ENCODE peak calls at places on chromosomes 1 and 21, in five cellular contexts. E is AG10803, K is choroid plexus epithelial cell, X is colonic mucosa, O is GM13976. V is an unnamed sample.

GRCh38 chr1:151196292-151196800 is 2.0 kb upstream of the PIP5K1A start:
- DNase-seq in E (peak), K (peak), X (peak), O (peak), V (peak)

GRCh38 chr1:50603274-50604271 is 180.3 kb upstream of the DMRTA2 start:
- DNase-seq in K (peak), O (no peak), X (no peak), E (peak), V (peak)

GRCh38 chr1:8818325-8818775 is 910 bp upstream of the RERE start:
- DNase-seq in E (peak), K (peak), X (peak), O (no peak), V (peak)

GRCh38 chr21:45578811-45579381 is 36.7 kb upstream of the SLC19A1 start:
- DNase-seq in O (no peak), E (no peak), X (peak), K (no peak), V (no peak)

GRCh38 chr1:180515364-180515763 is 13.0 kb upstream of the ACBD6 start:
- DNase-seq in K (no peak), X (no peak), O (no peak), E (no peak), V (no peak)

GRCh38 chr1:230545181-230545580 is 97.1 kb upstream of the COG2 start:
- DNase-seq in X (no peak), E (no peak), O (no peak), K (no peak), V (no peak)

GRCh38 chr1:82392513-82392912 is 591.8 kb downstream of the ADGRL2 start:
- DNase-seq in O (no peak), E (no peak), X (no peak), K (peak), V (peak)

GRCh38 chr1:38741341-38741740 is 118.2 kb downstream of the RRAGC start:
- DNase-seq in X (no peak), O (no peak), E (peak), K (peak), V (no peak)

GRCh38 chr1:47837866-47838561 is 159.2 kb downstream of the TRABD2B start:
- DNase-seq in K (no peak), O (no peak), X (peak), E (no peak), V (no peak)

GRCh38 chr1:2451744-2452582 is 24.1 kb upstream of the PLCH2 start:
- DNase-seq in K (peak), X (no peak), O (no peak), E (peak), V (peak)

DNA sequence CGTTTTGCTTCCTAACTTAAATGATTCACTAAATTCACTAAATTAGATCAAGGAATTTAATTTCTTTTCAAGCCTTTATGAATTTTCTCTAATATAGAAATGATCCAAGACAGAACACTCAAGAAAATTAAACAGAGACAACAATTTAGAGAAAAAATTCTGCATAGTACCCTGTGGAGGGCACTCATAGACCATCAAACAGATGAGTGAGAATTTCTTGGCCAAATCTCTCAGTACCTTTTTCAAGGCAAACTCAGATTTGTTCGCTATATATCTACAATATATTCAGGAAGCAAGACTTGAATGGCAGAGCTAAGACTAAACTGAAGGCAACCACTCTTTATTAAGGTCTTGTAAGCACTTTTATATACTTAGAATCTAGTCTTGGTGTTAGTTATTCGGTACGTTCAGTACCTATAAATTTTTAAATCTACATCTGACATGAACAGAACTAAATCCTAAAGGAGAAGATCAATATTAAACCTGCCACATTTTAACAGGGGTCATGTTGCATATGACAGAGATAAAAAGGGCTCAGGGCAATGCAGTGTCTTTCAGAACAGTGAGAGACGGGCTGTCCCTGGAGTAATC is 118.7 kb upstream of the TMPRSS15 start:
- DNase-seq in K (peak), E (no peak), O (no peak), X (no peak), V (peak)
- TF ChIP-seq CTCF in K (peak), E (no peak), O (no peak), X (no peak), V (peak)

GRCh38 chr1:17755120-17755519 is at the start of gene ACTL8:
- DNase-seq in E (no peak), K (no peak), O (no peak), X (no peak), V (no peak)
- TF ChIP-seq CTCF in E (peak), K (peak), O (no peak), X (no peak), V (peak)

GRCh38 chr1:186297439-186297838 is 77.6 kb downstream of the TPR start:
- DNase-seq in X (no peak), O (no peak), E (no peak), K (no peak), V (peak)
- TF ChIP-seq CTCF in X (no peak), O (no peak), E (no peak), K (no peak), V (no peak)

GRCh38 chr1:226606311-226607267 is 58.0 kb downstream of the STUM start:
- DNase-seq in K (peak), E (peak), X (no peak), O (no peak), V (peak)

GRCh38 chr1:226605573-226605950 is 57.0 kb downstream of the STUM start:
- DNase-seq in X (no peak), O (no peak), E (no peak), K (no peak), V (no peak)

GRCh38 chr1:226603030-226603960 is 54.7 kb downstream of the STUM start:
- DNase-seq in O (no peak), K (peak), X (peak), E (peak), V (peak)

GRCh38 chr1:226603976-226604845 is 55.6 kb downstream of the STUM start:
- DNase-seq in E (peak), X (no peak), O (no peak), K (peak), V (no peak)

DNA sequence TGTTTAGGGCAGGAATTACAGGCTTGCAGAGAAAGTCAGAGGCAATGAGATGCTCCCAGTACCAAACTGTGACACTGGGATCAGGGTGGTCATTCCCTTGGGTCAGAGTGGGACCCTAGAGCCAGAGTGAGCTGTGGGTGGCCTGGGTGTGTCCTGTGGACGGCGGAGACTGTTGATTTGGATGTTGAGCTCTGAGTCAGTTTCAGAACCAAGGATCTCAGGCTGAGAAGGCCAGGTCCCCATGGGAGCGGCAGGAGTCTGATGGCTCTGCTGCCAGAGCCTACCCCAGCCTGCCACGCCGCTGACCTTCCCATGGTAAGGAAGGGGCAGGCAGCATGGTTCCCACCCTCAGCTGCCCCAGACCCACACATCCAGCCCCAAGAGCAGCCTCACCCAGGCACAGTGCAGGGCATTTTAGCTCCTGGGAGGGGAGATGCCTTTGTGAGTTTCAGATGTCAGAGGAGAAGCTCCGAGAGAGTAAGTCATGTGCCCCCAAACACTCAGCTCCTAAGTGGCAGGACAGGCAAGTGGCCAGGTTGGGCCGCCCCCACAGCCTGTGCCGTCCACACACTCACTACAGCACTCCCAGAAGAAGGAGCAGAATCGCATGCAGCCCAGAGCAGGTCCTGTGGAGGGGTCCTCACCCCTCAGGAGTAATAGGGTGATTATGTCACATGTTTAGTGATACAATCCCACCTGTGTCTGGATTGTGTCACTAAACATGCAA is 56.4 kb downstream of the STUM start:
- DNase-seq in K (no peak), O (no peak), X (no peak), E (no peak), V (no peak)
- TF ChIP-seq CTCF in K (no peak), O (no peak), X (no peak), E (no peak), V (no peak)

V was measured in MCF 10A.